ENCODE peak calls at places on chromosomes 7 and 10, in five cellular contexts. Y, T, S, E and K are unnamed samples.

GRCh38 chr10:58512470-58513188 is at the start of gene BICC1:
- DNase-seq in Y (no peak), T (peak), S (peak), E (no peak), K (peak)

GRCh38 chr7:128209229-128210035 is 31.6 kb upstream of the LEP start:
- DNase-seq in S (peak), T (peak), E (no peak), Y (peak), K (peak)

GRCh38 chr10:100374137-100374655 is 27.2 kb downstream of the SCD start:
- DNase-seq in E (no peak), T (peak), Y (no peak), S (no peak), K (peak)

GRCh38 chr7:125563557-125563956 is 633.9 kb upstream of the POT1 start:
- DNase-seq in T (no peak), Y (no peak), E (no peak), S (no peak), K (no peak)

GRCh38 chr7:123432601-123433000 is 101.8 kb downstream of the IQUB start:
- DNase-seq in T (no peak), E (no peak), S (no peak), Y (no peak), K (no peak)

GRCh38 chr10:60135020-60135419 is 228.7 kb upstream of the CCDC6 start:
- DNase-seq in S (no peak), T (no peak), Y (no peak), E (no peak), K (no peak)

GRCh38 chr10:7251696-7252465 is 159.0 kb downstream of the SFMBT2 start:
- DNase-seq in S (no peak), Y (no peak), T (no peak), E (no peak), K (no peak)

GRCh38 chr10:101761226-101761625 is 14.7 kb downstream of the FGF8 start:
- DNase-seq in T (no peak), Y (no peak), E (no peak), S (no peak), K (no peak)

GRCh38 chr10:1175956-1176565 is 119.9 kb downstream of the WDR37 start:
- DNase-seq in S (no peak), E (no peak), T (no peak), Y (no peak), K (no peak)

GRCh38 chr7:155533120-155533826 is 13.1 kb downstream of the CNPY1 start:
- DNase-seq in Y (no peak), S (no peak), E (no peak), T (no peak), K (no peak)

GRCh38 chr7:129225931-129226572 is 1.2 kb downstream of the AHCYL2 start:
- DNase-seq in E (no peak), Y (no peak), S (no peak), T (no peak), K (no peak)

GRCh38 chr10:86337121-86337601 is 29.4 kb downstream of the GRID1 start:
- DNase-seq in Y (no peak), E (no peak), T (no peak), S (peak), K (no peak)

GRCh38 chr7:55509322-55509721 is 63.0 kb downstream of the VOPP1 start:
- DNase-seq in E (no peak), Y (no peak), T (no peak), S (no peak), K (no peak)

GRCh38 chr10:8061274-8062211 is 7.1 kb downstream of the GATA3 start:
- DNase-seq in Y (no peak), S (no peak), T (no peak), E (no peak), K (no peak)

GRCh38 chr7:5420841-5421625 is 2.6 kb downstream of the TNRC18 start:
- DNase-seq in T (peak), Y (no peak), S (peak), E (no peak), K (no peak)

GRCh38 chr10:34814228-34815173 is 595 bp downstream of the PARD3 start:
- DNase-seq in T (peak), E (no peak), S (peak), Y (no peak), K (peak)

GRCh38 chr10:93199221-93199681 is 125.6 kb downstream of the CYP26A1 start:
- DNase-seq in S (no peak), T (no peak), Y (no peak), E (peak), K (no peak)

GRCh38 chr10:33661580-33662269 is 327.3 kb upstream of the NRP1 start:
- DNase-seq in S (no peak), Y (peak), T (peak), E (peak), K (peak)

GRCh38 chr7:34928052-34928451 is 109.2 kb downstream of the DPY19L1 start:
- DNase-seq in S (no peak), Y (no peak), T (no peak), E (no peak), K (peak)

GRCh38 chr7:116128139-116128538 is 82.2 kb upstream of the TES start:
- DNase-seq in E (no peak), S (no peak), T (no peak), Y (no peak), K (no peak)

GRCh38 chr10:116722736-116723427 is 19.5 kb downstream of the HSPA12A start:
- DNase-seq in S (no peak), T (no peak), Y (no peak), E (no peak), K (no peak)

GRCh38 chr10:3853547-3853989 is 68.6 kb upstream of the KLF6 start:
- DNase-seq in T (no peak), E (no peak), Y (no peak), S (no peak), K (no peak)

GRCh38 chr7:102128303-102128702 is 158.4 kb upstream of the SH2B2 start:
- DNase-seq in T (no peak), S (no peak), Y (no peak), E (no peak), K (no peak)

GRCh38 chr7:2095533-2095932 is 137.2 kb downstream of the MAD1L1 start:
- DNase-seq in Y (no peak), E (no peak), T (no peak), S (no peak), K (no peak)

GRCh38 chr10:21813944-21814343 is 189.6 kb downstream of the DNAJC1 start:
- DNase-seq in E (no peak), Y (no peak), T (no peak), S (no peak), K (no peak)

GRCh38 chr10:15433850-15434537 is 62.9 kb upstream of the FAM171A1 start:
- DNase-seq in T (peak), E (no peak), Y (no peak), S (peak), K (peak)

GRCh38 chr7:102044984-102045673 is 227.7 kb downstream of the CUX1 start:
- DNase-seq in E (no peak), Y (peak), T (no peak), S (no peak), K (no peak)

GRCh38 chr10:132186488-132187413 is at the start of gene DPYSL4:
- DNase-seq in Y (no peak), T (peak), S (peak), E (no peak), K (no peak)

DNA sequence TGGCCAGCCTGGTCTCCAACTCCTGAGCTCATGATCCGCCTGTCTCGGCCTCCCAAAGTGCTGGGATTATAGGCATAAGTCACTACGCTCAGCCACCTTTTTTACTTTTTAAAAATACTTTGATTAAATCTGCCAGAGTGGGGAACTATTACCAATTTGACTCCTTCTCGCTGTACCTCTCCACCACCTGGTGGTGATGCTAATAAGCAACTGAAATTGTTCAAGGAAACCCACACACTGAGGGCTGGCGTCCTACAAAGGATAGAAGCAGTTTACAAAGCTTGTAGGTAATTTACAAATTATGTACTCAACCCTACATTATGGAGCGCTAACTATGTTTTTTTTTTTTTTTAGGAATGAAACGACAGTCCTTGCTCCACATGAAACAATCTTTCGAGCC is 111.1 kb downstream of the CPED1 start:
- DNase-seq in S (no peak), Y (no peak), T (no peak), E (no peak), K (no peak)
- TF ChIP-seq CTCF in S (no peak), Y (no peak), T (no peak), E (peak), K (peak)

DNA sequence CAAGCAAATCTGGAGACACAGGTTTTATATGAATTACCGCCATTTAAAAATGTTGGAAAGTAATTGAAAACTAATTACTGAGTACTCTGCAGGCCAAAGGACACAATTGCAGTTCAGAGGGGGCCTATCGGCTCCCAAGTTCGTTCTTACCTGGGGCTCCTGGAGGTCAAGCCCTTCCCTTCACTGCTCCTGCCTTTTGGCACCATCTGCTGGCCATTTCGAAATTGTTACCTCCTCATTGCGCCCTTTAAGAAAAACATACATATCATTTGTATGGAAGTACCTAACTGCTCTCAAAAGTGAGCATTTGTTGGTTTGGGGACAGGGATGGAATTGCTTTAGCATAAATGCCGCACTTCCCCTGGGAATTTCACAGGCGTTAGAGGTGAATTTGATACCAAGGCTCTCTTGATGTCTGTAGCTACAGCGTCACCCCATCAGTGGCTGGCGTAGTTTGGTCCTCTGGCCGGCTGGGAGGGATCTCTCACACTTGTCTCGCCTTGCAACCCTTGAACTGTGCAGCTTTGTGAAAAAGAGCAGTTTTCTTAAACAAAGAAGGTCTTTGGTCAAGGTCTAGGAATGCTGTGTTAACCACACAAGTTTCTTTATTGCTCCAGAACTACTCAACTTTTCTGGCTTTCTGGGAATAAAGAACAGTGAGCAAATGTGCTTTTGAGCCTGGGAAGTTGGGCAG is 219.9 kb downstream of the ARHGAP21 start:
- DNase-seq in Y (no peak), T (peak), S (peak), E (no peak), K (peak)
- TF ChIP-seq CTCF in Y (peak), T (peak), S (peak), E (peak), K (peak)

DNA sequence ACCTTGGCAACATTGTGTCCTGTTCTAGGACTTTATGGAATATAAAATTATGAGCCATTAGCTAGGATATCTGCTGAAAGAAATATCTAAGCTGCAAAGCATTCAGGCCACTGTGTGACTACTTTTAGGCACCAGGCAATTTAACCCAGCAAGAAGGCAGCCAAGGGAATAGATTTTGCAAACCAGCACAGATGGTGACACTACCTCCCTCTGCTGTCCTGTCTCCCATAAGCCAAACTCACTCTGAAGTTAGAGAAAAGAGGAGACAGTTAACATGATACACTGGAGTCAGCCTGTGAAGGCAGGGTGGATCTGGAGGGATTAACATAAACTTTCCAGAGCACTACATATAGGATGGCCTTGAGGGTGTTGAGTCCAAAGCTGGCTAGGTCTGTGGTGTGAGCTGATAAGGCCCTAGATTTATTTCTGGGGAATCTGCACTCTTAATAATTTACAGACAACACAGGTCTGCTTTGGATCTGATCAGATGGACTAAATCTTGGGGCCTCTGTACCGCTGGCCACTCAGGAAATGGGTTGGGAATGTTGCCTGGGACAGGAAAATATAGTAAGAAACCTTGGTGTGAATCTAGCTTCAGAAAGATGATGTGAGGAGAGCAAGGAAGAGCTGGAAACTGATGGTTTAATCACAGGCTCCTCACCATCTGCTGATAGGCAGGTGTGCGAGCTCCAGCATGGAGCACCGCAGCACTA is 230.0 kb upstream of the PRSS1 start:
- DNase-seq in T (no peak), S (no peak), E (no peak), Y (no peak), K (no peak)
- TF ChIP-seq CTCF in T (no peak), S (no peak), E (no peak), Y (no peak), K (no peak)

GRCh38 chr10:63133056-63133786 is at the start of gene NRBF2:
- DNase-seq in S (peak), E (peak), Y (peak), T (peak), K (peak)
- TF ChIP-seq CTCF in S (peak), E (peak), Y (peak), T (peak), K (no peak)

GRCh38 chr7:139509535-139509934 is 13.9 kb upstream of the CLEC2L start:
- DNase-seq in E (no peak), T (no peak), Y (no peak), S (no peak), K (no peak)

GRCh38 chr7:139500770-139501138 is 17.3 kb upstream of the KLRG2 start:
- DNase-seq in T (no peak), S (no peak), E (no peak), Y (no peak), K (no peak)

GRCh38 chr7:139502226-139502625 is 18.8 kb upstream of the KLRG2 start:
- DNase-seq in S (no peak), T (no peak), Y (no peak), E (no peak), K (no peak)

DNA sequence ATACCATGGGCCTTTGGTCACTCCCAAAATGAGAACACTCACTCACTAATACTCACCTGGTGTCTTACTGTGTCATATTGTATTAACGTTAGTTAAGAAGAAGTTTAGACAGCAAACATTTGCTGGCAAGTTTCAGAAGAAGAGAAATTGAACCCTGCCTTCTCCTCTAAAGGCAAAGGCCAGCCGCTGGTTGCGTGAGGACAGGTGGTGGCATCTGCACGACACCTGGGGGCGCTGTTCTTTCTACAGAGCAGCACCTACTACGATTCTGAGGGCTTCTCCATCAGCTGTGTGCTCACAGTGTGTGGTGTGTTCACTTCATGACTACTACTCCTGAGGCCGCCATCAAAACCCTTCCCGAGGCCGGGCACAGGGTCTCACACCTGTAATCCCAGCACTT is 17.9 kb upstream of the CLEC2L start:
- DNase-seq in E (no peak), S (no peak), Y (no peak), T (no peak), K (peak)
- TF ChIP-seq CTCF in E (no peak), S (no peak), Y (peak), T (peak), K (peak)

GRCh38 chr10:123897146-123897545 is 5.5 kb upstream of the CPXM2 start:
- DNase-seq in Y (no peak), E (no peak), T (no peak), S (no peak), K (no peak)
- TF ChIP-seq CTCF in Y (peak), E (no peak), T (no peak), S (no peak), K (peak)

DNA sequence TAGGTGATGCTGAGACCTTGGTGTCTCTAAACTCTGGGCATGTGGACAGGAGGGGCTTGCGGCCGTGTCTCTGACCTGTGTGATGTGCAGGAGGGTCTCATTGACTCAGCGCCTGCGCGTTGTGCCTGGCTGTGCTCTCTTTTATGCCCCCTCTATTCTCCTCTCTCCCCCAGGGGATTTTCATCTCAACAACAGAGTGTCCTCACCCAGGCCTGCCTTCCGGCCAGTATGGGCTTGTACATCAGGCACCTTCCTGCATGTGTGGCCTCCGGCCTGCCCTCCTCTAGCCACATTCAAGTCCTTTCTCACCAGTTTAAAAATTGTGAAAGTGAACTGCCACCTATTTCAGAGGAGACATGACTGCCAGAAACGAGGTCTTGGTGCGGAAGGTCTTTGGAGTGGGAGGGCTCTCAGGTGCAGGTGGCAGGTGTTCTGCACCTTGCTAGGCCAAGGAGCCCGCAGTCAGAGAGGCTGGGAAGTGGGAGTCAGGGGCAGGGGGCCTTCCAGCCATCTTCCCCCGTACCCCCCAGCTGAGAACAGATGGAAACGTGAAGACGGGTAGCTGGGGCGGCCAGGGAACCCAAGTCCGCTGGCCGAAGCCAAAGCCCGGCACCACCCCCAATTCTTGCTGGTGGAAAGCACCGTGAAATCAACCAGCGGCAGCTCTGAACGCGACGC is 531 bp upstream of the INTS15 start:
- DNase-seq in T (no peak), Y (no peak), E (no peak), S (peak), K (no peak)
- TF ChIP-seq CTCF in T (no peak), Y (no peak), E (no peak), S (no peak), K (no peak)

GRCh38 chr7:36084485-36085091 is 68.5 kb upstream of the EEPD1 start:
- DNase-seq in Y (peak), T (peak), S (no peak), E (no peak), K (peak)
- TF ChIP-seq CTCF in Y (peak), T (peak), S (no peak), E (peak), K (no peak)

GRCh38 chr7:44183386-44183785 is 5.9 kb downstream of the GCK start:
- DNase-seq in T (no peak), E (no peak), S (no peak), Y (no peak), K (no peak)
- TF ChIP-seq CTCF in T (no peak), E (no peak), S (no peak), Y (no peak), K (no peak)